ENCODE peak calls at places on chromosomes 16 and 17, in five cellular contexts. O is psoas muscle, N is IMR-90, Q is stomach, P is AG04450. S is an unnamed sample.

GRCh38 chr17:77189148-77189547 is 48.4 kb downstream of the SEC14L1 start:
- DNase-seq in N (no peak), O (no peak), P (no peak), Q (no peak), S (no peak)

GRCh38 chr16:27551046-27551445 is 1.1 kb downstream of the KATNIP start:
- DNase-seq in O (no peak), N (no peak), P (no peak), Q (no peak), S (no peak)

GRCh38 chr17:46178550-46179198 is 14.6 kb downstream of the KANSL1 start:
- DNase-seq in N (peak), O (no peak), Q (no peak), P (no peak), S (no peak)

GRCh38 chr17:60416368-60416925 is 5.8 kb upstream of the CHCT1 start:
- DNase-seq in P (no peak), O (no peak), Q (no peak), N (no peak), S (no peak)

GRCh38 chr17:61335845-61336655 is 63.6 kb upstream of the TBX2 start:
- DNase-seq in P (no peak), O (no peak), Q (peak), N (peak), S (no peak)

GRCh38 chr16:56298948-56299602 is 107.8 kb downstream of the GNAO1 start:
- DNase-seq in P (no peak), O (no peak), Q (no peak), N (no peak), S (no peak)

GRCh38 chr17:48576479-48577309 is 1.5 kb downstream of the HOXB4 start:
- DNase-seq in P (no peak), N (peak), O (no peak), Q (no peak), S (peak)

GRCh38 chr17:54085934-54086333 is 263.2 kb downstream of the KIF2B start:
- DNase-seq in P (no peak), O (no peak), Q (no peak), N (no peak), S (no peak)

GRCh38 chr17:62801553-62801952 is 6.6 kb downstream of the MARCHF10 start:
- DNase-seq in Q (no peak), O (no peak), P (no peak), N (peak), S (no peak)

GRCh38 chr17:79975498-79976134 is 60.1 kb downstream of the TBC1D16 start:
- DNase-seq in Q (no peak), O (no peak), P (no peak), N (no peak), S (no peak)

GRCh38 chr17:66296289-66296725 is 6.1 kb upstream of the PRKCA start:
- DNase-seq in O (no peak), N (no peak), Q (no peak), P (no peak), S (no peak)

GRCh38 chr16:84834403-84834772 is 14.6 kb downstream of the CRISPLD2 start:
- DNase-seq in N (no peak), P (no peak), Q (no peak), O (no peak), S (no peak)

GRCh38 chr16:19886061-19886792 is 1.6 kb upstream of the GPRC5B start:
- DNase-seq in P (peak), Q (peak), N (peak), O (peak), S (peak)

GRCh38 chr16:13909872-13910303 is 10.1 kb upstream of the ERCC4 start:
- DNase-seq in P (peak), Q (peak), O (no peak), N (peak), S (no peak)

GRCh38 chr16:31110106-31111034 is 2.2 kb downstream of the BCKDK start:
- DNase-seq in O (no peak), N (no peak), P (no peak), Q (no peak), S (no peak)

GRCh38 chr17:8398980-8399379 is 1.4 kb upstream of the RNF222 start:
- DNase-seq in P (no peak), N (no peak), Q (no peak), O (no peak), S (no peak)

GRCh38 chr17:4074831-4075495 is 67.9 kb downstream of the ZZEF1 start:
- DNase-seq in O (no peak), N (peak), P (peak), Q (no peak), S (no peak)

GRCh38 chr16:66935319-66936011 is at the start of gene CES2:
- DNase-seq in O (peak), N (peak), P (no peak), Q (peak), S (peak)

GRCh38 chr16:3824121-3824795 is 56.3 kb downstream of the CREBBP start:
- DNase-seq in O (no peak), N (no peak), P (no peak), Q (no peak), S (peak)

GRCh38 chr17:57599271-57600045 is 145.6 kb downstream of the CCDC182 start:
- DNase-seq in P (no peak), Q (no peak), N (no peak), O (no peak), S (no peak)

GRCh38 chr17:57601328-57601727 is 143.8 kb downstream of the CCDC182 start:
- DNase-seq in O (no peak), P (no peak), Q (no peak), N (no peak), S (no peak)

GRCh38 chr17:57597531-57598453 is 147.3 kb downstream of the CCDC182 start:
- DNase-seq in Q (peak), O (peak), N (peak), P (no peak), S (peak)

GRCh38 chr17:57602896-57603295 is 142.2 kb downstream of the CCDC182 start:
- DNase-seq in N (no peak), Q (no peak), O (no peak), P (no peak), S (no peak)

DNA sequence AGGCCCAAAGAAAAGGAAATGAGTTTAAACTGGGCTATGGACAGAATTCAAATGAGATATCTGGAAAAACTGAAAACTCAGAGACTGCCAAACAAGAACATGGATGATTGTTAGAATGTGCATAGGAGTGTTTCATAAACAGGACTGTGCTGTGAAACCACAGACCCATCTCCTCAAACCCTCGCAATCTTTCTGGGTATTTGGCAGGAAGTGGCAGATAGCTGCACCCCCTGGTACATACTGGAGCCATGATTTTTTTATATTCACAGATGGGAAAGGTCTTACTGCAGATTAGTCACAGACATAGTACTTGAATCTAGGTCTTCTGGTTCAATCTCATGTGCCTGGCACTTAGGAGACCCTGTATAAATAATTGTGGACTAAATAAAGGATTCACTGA is 145.0 kb downstream of the CCDC182 start:
- DNase-seq in P (no peak), N (no peak), O (no peak), Q (no peak), S (no peak)
- H3K27ac ChIP-seq in P (no peak), N (no peak), O (no peak), Q (peak), S (no peak)

GRCh38 chr17:72771734-72772133 is 320.8 kb downstream of the SLC39A11 start:
- DNase-seq in N (no peak), P (no peak), Q (no peak), O (no peak), S (no peak)
- H3K4me3 ChIP-seq in N (no peak), P (no peak), Q (no peak), O (no peak), S (no peak)

GRCh38 chr16:11675561-11676511 is 7.6 kb downstream of the SNN start:
- DNase-seq in N (peak), Q (peak), P (no peak), O (peak), S (no peak)
- H3K27ac ChIP-seq in N (no peak), Q (peak), P (no peak), O (peak), S (no peak)

DNA sequence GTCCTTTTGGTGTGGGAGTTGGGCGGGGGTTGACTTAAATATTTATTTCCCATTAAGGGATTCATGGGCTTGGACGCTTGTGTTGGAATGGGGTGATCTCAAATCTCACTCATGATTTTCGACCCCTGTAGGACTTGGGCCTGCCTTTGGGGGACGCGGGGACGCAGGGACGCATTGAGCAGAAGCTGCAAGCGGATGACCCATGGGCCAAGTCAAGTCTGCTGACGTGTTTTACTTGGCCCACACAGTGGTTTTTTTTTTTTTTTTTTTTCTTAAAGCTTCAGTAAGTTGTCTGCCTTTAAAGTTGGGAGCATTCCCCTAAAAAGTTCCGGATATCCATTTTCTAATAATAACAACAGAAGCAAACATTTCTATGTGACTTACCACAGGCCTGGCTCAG is 29.0 kb downstream of the CMIP start:
- DNase-seq in O (no peak), Q (no peak), N (peak), P (no peak), S (no peak)
- H3K4me3 ChIP-seq in O (no peak), Q (no peak), N (no peak), P (no peak), S (no peak)

GRCh38 chr16:65274576-65274975 is 152.7 kb upstream of the CDH11 start:
- DNase-seq in O (no peak), Q (no peak), N (no peak), P (no peak), S (no peak)
- H3K27ac ChIP-seq in O (no peak), Q (no peak), N (no peak), P (no peak), S (no peak)

GRCh38 chr17:81465912-81466311 is 46.7 kb downstream of the ACTG1 start:
- DNase-seq in Q (no peak), N (no peak), O (no peak), P (no peak), S (no peak)

GRCh38 chr17:81468111-81468764 is 44.4 kb downstream of the ACTG1 start:
- DNase-seq in O (no peak), P (no peak), Q (no peak), N (no peak), S (no peak)

GRCh38 chr17:81468765-81469121 is 43.9 kb downstream of the ACTG1 start:
- DNase-seq in N (no peak), O (no peak), Q (no peak), P (no peak), S (no peak)

GRCh38 chr17:81464586-81464985 is 48.0 kb downstream of the ACTG1 start:
- DNase-seq in Q (no peak), O (no peak), N (no peak), P (no peak), S (no peak)

DNA sequence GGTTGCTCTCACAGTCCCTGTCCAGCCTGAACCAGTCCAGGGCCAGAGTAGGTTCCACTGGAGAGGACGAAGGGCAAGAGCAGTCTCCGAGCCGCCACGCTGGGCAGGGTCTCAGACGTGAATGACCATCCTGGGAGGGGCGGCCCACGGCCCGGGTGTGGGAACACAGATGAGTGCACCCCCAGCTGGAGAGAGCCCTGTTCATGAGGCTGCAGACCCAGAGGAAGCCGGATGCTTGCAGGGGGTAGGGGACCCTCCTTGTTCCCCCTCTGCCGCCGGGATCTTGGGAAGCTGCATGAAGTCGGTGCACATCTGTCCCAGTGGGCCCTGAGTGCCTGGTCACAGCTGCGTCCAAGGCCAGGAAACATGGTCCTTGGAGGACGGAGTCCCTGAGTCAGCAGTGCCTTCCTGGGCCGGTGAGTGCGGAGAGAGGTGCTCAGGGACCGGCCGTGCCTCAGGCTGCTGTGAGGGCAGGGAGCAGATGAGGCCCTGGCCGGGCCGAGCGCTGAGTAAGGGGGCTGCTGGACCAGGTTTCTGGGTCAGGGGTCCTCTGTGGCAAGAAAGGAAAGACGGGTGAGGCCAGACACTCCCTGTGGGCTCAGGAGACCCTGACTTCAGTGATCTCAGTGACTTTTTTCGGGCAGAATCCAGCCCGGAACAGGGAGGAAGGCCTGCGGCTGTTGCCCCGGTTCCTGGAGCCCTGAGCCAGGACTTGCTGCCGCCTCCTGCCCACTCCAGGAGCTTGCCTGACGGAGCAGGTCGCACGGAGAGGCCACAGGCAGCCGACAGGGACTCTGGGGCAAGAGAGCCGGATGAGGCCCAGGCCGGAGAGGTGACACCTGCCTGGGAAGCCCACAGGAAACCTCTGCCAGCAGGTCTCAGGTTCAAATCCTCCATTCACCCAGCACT is 45.8 kb downstream of the ACTG1 start:
- DNase-seq in P (no peak), Q (no peak), N (no peak), O (no peak), S (no peak)
- H3K4me3 ChIP-seq in P (no peak), Q (no peak), N (no peak), O (no peak), S (no peak)

GRCh38 chr16:1825381-1825863 is 1.2 kb downstream of the HAGH start:
- DNase-seq in O (no peak), P (no peak), Q (peak), N (no peak), S (no peak)
- H3K27ac ChIP-seq in O (peak), P (no peak), Q (peak), N (no peak), S (no peak)

DNA sequence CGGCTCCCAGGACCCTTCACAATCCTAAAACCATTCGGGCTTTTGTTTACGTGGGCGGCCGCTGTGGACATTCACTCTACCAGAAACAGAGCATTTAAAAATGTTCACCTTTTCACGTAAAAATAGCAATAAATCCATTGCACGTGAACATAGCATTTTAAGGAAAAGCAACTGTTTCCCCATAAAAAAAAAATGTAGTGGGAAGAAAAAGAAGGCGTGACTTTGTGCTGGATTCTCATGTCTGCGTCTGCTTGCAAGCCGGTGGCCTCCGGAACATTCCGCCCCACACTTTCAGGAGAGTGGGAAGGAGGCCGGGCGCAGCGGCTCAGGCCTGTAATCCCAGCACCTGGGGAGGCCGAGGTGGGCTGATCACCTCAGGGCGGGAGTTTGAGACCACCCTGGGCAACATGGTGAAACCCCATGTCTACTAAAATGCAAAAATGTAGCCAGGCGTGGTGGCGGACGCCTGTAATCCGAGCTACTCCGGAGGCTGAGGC is 13.4 kb upstream of the GNG13 start:
- DNase-seq in P (no peak), Q (no peak), N (no peak), O (no peak), S (no peak)
- H3K4me3 ChIP-seq in P (no peak), Q (no peak), N (no peak), O (no peak), S (no peak)

DNA sequence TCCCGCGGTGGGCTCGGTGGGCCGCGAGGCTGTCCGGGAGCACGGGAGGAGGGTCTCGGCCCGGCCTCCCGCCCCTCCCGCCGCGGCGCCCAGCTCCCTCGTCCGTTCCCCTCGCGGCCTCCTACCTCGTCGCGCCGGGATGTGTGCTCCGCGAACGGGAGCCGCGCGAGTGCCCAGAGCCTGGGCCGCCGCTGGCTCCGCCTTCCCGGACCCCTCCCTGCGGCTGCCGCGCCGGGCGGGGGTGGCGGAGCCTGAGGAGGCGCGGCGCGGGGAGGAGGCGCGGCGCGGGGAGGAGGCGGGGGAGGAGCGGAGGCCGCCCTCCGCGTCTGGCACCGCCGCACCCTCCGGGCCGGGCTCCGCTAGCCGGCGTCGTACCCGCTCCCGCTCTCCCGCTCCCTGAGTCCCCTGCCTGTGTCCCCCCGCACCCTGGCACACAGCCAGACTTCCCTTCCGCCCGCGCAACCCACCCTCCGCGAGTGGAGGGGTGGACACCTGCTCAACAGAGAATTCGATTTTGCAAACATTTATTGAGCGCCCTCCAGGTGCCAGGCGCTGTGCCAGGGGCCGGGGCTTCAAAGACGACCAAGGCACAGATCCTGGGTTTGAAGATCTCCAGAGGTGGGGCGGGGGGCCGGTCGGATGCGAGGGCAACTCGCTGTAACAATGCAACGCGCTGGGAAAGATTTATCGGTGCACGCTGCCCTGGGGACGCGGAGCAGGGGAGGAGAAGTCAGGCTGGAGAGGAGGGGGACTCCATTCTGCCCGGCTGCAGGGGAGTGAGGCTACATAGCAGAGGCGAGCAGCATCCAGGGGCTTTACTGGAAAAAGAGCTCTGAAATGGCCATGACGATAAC is at the start of gene MPP3:
- DNase-seq in Q (peak), O (peak), P (no peak), N (peak), S (peak)
- H3K27ac ChIP-seq in Q (peak), O (peak), P (peak), N (peak), S (no peak)

S was measured in SJSA1.